ENCODE peak calls at places on chromosomes 12 and 14, in eight cellular contexts. T is esophagus squamous epithelium, Y is endothelial cell, V is neural crest cell, F is heart right ventricle, S is Peyer's patch, I is gastrocnemius medialis, A is cardiac fibroblast. H is an unnamed sample.

GRCh38 chr14:74683406-74683805 is 29.5 kb downstream of the AREL1 start:
- DNase-seq in V (no peak), T (no peak), Y (no peak), A (no peak), I (no peak), S (no peak), F (no peak), H (no peak)

GRCh38 chr12:124730455-124730932 is 133.2 kb downstream of the SCARB1 start:
- DNase-seq in F (no peak), V (no peak), Y (no peak), T (no peak), S (no peak), I (no peak), A (peak), H (no peak)

GRCh38 chr14:81275305-81275950 is 54.7 kb upstream of the GTF2A1 start:
- DNase-seq in S (no peak), T (no peak), I (peak), A (no peak), V (no peak), F (peak), Y (no peak), H (no peak)

GRCh38 chr12:29534935-29535334 is 37.4 kb upstream of the OVCH1 start:
- DNase-seq in F (no peak), T (no peak), I (peak), S (no peak), V (no peak), Y (no peak), A (peak), H (no peak)

GRCh38 chr14:92867246-92867925 is 55.6 kb upstream of the CHGA start:
- DNase-seq in A (no peak), I (no peak), F (no peak), V (no peak), Y (no peak), T (no peak), S (no peak), H (no peak)

GRCh38 chr12:69837191-69838085 is 12.4 kb downstream of the MYRFL start:
- DNase-seq in T (no peak), S (no peak), A (no peak), Y (no peak), I (no peak), V (no peak), F (no peak), H (no peak)

GRCh38 chr12:103241184-103241583 is 254.6 kb downstream of the C12orf42 start:
- DNase-seq in A (no peak), F (no peak), Y (no peak), I (no peak), V (no peak), T (no peak), S (no peak), H (no peak)

GRCh38 chr12:43325786-43326185 is 226.2 kb downstream of the ADAMTS20 start:
- DNase-seq in A (no peak), T (no peak), Y (no peak), F (no peak), S (no peak), I (no peak), V (no peak), H (no peak)

GRCh38 chr14:65574611-65575010 is 162.1 kb downstream of the FUT8 start:
- DNase-seq in A (no peak), F (no peak), V (no peak), I (no peak), Y (no peak), T (no peak), S (no peak), H (no peak)

GRCh38 chr12:6418796-6419195 is 26.0 kb upstream of the CD27 start:
- DNase-seq in A (no peak), T (no peak), I (no peak), F (no peak), V (no peak), Y (no peak), S (no peak), H (no peak)

GRCh38 chr12:104742551-104742961 is 215.5 kb downstream of the SLC41A2 start:
- DNase-seq in A (no peak), S (no peak), V (no peak), I (no peak), Y (no peak), T (no peak), F (peak), H (peak)

GRCh38 chr12:132078190-132078589 is 65.9 kb downstream of the DDX51 start:
- DNase-seq in I (no peak), S (no peak), V (no peak), Y (no peak), A (peak), F (no peak), T (no peak), H (no peak)

GRCh38 chr14:67798731-67799130 is 17.7 kb downstream of the ZFYVE26 start:
- DNase-seq in T (no peak), S (no peak), Y (no peak), I (no peak), A (no peak), V (no peak), F (no peak), H (no peak)

GRCh38 chr12:22821985-22822384 is 197.0 kb downstream of the ETNK1 start:
- DNase-seq in V (no peak), A (no peak), Y (no peak), T (no peak), F (no peak), I (no peak), S (no peak), H (no peak)

DNA sequence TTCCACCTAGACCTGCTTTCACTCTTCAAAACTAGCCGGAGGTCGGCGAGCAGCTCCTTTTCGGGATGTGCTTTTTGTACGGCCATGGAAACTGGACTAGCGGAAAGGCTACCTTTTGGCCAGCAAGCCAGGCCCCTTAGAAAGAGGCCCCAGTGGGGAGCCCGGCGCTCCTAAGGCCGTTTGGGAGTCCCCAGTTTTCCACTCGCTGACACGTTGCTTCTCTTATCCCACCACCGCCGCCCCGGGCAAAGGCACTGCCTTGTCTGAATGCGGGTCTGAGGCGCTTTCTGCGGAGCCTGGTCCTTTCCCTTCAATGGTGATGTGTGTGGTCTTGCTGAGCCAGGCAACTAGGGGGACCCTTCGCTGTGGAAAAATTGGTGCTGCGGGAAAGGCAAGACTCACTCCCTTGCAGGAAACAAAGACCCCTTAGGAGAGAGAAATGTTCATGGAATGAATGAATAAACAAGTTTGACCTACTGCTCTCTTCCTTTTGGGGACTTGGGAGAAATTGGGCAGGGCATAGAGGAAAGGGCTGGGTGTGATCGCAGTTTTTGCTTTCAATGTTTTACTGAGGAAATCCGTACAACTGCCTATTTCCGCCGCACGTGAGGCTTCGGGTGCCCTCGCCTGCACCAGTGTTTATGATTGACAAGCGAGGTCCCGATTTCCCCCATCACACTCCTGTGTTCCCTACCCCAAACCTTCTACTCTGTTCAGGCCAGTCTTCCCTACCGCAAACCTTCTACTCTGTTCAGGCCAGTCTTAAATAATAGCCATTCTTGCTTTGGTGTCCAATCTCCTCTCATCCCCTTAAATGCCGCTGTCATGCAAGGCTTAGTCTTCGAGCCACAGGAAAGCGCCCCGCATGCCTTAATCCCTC is 970 bp upstream of the SLC38A2 start:
- DNase-seq in A (peak), V (peak), I (peak), S (peak), F (peak), Y (peak), T (no peak), H (peak)
- TF ChIP-seq CTCF in A (peak), V (no peak), I (no peak), S (no peak), F (peak), Y (no peak), T (no peak), H (peak)

GRCh38 chr12:75853621-75854020 is 178.0 kb downstream of the PHLDA1 start:
- DNase-seq in S (no peak), I (no peak), F (no peak), A (no peak), Y (no peak), V (no peak), T (no peak), H (peak)
- TF ChIP-seq CTCF in S (no peak), I (no peak), F (no peak), A (no peak), Y (no peak), V (no peak), T (no peak), H (no peak)

GRCh38 chr12:83140135-83140534 is 453.4 kb downstream of the TMTC2 start:
- DNase-seq in S (no peak), A (no peak), T (no peak), Y (no peak), F (no peak), I (no peak), V (no peak), H (no peak)
- TF ChIP-seq CTCF in S (no peak), A (no peak), T (no peak), Y (no peak), F (no peak), I (no peak), V (no peak), H (no peak)

GRCh38 chr14:77043984-77044485 is 15.5 kb upstream of the IRF2BPL start:
- DNase-seq in S (no peak), F (no peak), I (no peak), A (no peak), T (no peak), Y (no peak), V (no peak), H (no peak)
- TF ChIP-seq CTCF in S (no peak), F (no peak), I (no peak), A (no peak), T (no peak), Y (no peak), V (no peak), H (no peak)

DNA sequence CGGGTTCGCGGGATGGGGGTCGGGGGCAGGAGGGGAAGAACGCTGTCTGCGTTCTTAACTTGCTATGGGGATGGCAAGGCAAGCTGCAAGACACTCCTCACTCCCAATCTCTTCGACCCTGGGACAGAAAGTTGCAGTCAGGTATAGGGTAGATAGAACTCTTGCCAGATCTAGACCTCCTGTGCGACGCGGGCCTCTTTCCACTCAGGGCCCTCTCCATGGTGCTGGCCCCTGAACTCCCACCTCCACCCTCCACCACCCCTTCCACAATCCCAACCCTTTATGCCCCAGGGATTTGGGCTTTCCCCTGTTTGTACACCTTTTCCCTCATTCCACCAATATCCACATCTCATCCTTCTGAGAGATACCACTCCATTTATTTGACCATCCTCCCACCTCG is 812 bp downstream of the NABP2 start:
- DNase-seq in Y (peak), S (no peak), A (no peak), I (no peak), F (no peak), T (no peak), V (no peak), H (no peak)
- TF ChIP-seq CTCF in Y (no peak), S (no peak), A (no peak), I (no peak), F (no peak), T (no peak), V (no peak), H (no peak)

GRCh38 chr14:34094384-34094783 is 143.5 kb upstream of the EGLN3 start:
- DNase-seq in V (no peak), T (no peak), A (no peak), S (no peak), Y (no peak), I (no peak), F (no peak), H (no peak)
- TF ChIP-seq CTCF in V (no peak), T (no peak), A (no peak), S (no peak), Y (no peak), I (no peak), F (no peak), H (no peak)

H was measured in BE2C.